ENCODE peak calls at places on chromosomes 13 and 19, in four cellular contexts. One of them, this sample, is unnamed.
A peak's percentile ranks its signal among the peaks of the same experiment; 100 is the strongest.

GRCh38 chr13:44159633-44160279 is 213.9 kb upstream of the SERP2 start:
- DNase-seq in K562: no peak
- DNase-seq in A549: peak; percentile 78
- DNase-seq in HepG2: no peak
- DNase-seq in this sample: no peak

GRCh38 chr19:7605490-7606222 is 10.0 kb downstream of the CAMSAP3 start:
- DNase-seq in K562: peak; percentile 95
- DNase-seq in A549: no peak
- DNase-seq in HepG2: peak; percentile 57
- DNase-seq in this sample: peak; percentile 86

GRCh38 chr13:27038323-27038722 is 133.3 kb downstream of the USP12 start:
- DNase-seq in K562: no peak
- DNase-seq in A549: peak; percentile 52
- DNase-seq in HepG2: no peak
- DNase-seq in this sample: no peak

GRCh38 chr19:8922591-8922990 is 87.6 kb downstream of the MUC16 start:
- DNase-seq in K562: peak; percentile 60
- DNase-seq in A549: no peak
- DNase-seq in HepG2: no peak
- DNase-seq in this sample: no peak

GRCh38 chr13:67285611-67286010 is 55.5 kb upstream of the PCDH9 start:
- DNase-seq in K562: no peak
- DNase-seq in A549: no peak
- DNase-seq in HepG2: no peak
- DNase-seq in this sample: no peak

GRCh38 chr13:98286814-98287213 is 109.7 kb upstream of the RNF113B start:
- DNase-seq in K562: no peak
- DNase-seq in A549: no peak
- DNase-seq in HepG2: no peak
- DNase-seq in this sample: no peak

GRCh38 chr13:34462843-34463242 is 479.2 kb upstream of the NBEA start:
- DNase-seq in K562: no peak
- DNase-seq in A549: peak; percentile 41
- DNase-seq in HepG2: no peak
- DNase-seq in this sample: no peak

GRCh38 chr13:33761744-33762143 is 56.2 kb upstream of the RFC3 start:
- DNase-seq in K562: no peak
- DNase-seq in A549: peak; percentile 12
- DNase-seq in HepG2: peak; percentile 23
- DNase-seq in this sample: no peak

GRCh38 chr19:15300533-15301194 is 31.7 kb downstream of the BRD4 start:
- DNase-seq in K562: no peak
- DNase-seq in A549: no peak
- DNase-seq in HepG2: no peak
- DNase-seq in this sample: no peak

GRCh38 chr19:51501594-51502263 is at the start of gene SIGLEC12:
- DNase-seq in K562: no peak
- DNase-seq in A549: no peak
- DNase-seq in HepG2: no peak
- DNase-seq in this sample: no peak

GRCh38 chr19:1401138-1401888 is at the start of gene GAMT:
- DNase-seq in K562: peak; percentile 89
- DNase-seq in A549: no peak
- DNase-seq in HepG2: no peak
- DNase-seq in this sample: no peak

GRCh38 chr13:69857188-69857821 is 250.3 kb upstream of the ATXN8OS start:
- DNase-seq in K562: peak; percentile 15
- DNase-seq in A549: peak; percentile 0
- DNase-seq in HepG2: peak; percentile 52
- DNase-seq in this sample: no peak

GRCh38 chr13:94251801-94252200 is 227.7 kb downstream of the DCT start:
- DNase-seq in K562: no peak
- DNase-seq in A549: no peak
- DNase-seq in HepG2: no peak
- DNase-seq in this sample: no peak
- TF ChIP-seq HDAC2 in K562: no peak
- TF ChIP-seq HDAC2 in A549: no peak
- TF ChIP-seq HDAC2 in HepG2: no peak
- TF ChIP-seq HDAC2 in this sample: no peak

DNA sequence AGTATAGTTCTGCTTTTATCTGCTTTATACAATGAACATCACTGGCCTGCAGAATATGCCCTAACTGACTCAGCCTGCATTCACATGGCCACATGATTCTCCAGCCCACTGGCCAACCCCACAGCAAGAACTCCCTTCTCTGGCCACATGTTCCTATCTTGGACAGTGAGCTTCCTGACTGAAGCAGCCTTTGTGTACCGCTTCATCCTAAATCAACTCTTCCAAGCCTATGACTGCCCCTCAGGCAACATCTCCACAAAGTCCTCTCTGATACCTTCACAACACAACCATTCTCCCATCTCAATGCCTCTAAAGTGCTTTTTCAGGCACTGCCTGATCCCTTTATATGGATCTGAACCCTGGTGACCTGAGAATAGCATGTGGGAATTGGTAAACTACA is 214.1 kb downstream of the COL4A1 start:
- DNase-seq in K562: no peak
- DNase-seq in A549: no peak
- DNase-seq in HepG2: no peak
- DNase-seq in this sample: no peak
- TF ChIP-seq RNF2 in K562: no peak
- TF ChIP-seq RNF2 in A549: no peak
- TF ChIP-seq RNF2 in HepG2: no peak
- TF ChIP-seq RNF2 in this sample: no peak

GRCh38 chr19:4720037-4720700 is 3.5 kb downstream of the DPP9 start:
- DNase-seq in K562: no peak
- DNase-seq in A549: no peak
- DNase-seq in HepG2: no peak
- DNase-seq in this sample: no peak

GRCh38 chr19:4721196-4721595 is 2.4 kb downstream of the DPP9 start:
- DNase-seq in K562: no peak
- DNase-seq in A549: no peak
- DNase-seq in HepG2: no peak
- DNase-seq in this sample: no peak

GRCh38 chr19:4723465-4724251 is at the start of gene DPP9:
- DNase-seq in K562: peak; percentile 97
- DNase-seq in A549: peak; percentile 96
- DNase-seq in HepG2: peak; percentile 97
- DNase-seq in this sample: peak; percentile 98

GRCh38 chr19:4724252-4724514 is 541 bp upstream of the DPP9 start:
- DNase-seq in K562: no peak
- DNase-seq in A549: no peak
- DNase-seq in HepG2: no peak
- DNase-seq in this sample: no peak

DNA sequence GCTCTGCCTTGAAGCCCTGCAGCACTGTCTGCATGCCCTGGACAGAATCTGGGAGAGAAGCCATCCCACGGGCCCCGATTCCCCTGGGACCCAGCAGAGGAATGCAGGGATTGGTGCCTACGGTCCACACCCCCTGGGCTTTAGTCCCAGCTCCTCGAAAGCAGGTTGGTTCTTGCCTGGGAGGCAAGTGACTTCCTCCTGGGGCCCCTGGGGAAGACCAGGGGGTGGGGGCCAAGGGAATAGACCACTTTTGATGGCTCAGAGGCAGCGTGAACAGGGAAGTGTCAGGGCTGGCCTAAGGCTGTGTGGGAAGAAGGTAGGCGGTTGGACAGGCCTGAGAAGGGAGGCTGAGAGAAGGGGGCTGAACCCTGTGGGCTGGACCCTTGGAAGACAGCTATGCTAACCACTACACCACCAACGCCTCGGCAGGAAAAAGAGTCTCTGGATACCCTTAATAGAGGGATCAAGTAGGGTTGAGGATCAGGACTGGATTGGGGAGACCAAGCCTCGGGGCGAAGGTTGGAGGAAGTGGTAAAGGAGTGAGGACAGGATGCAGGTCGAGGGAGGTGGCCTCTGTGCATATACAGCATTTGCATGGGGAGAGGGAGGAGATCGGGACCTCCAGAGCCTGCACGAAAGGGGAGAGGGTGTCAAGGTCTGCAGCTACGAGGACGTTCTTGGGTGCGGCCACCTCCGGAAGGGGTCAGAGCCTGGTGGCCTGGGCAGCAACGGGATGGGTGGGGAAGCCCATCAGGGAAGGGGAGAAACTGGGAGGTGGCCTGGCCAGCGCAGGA is 774 bp downstream of the DPP9 start:
- DNase-seq in K562: no peak
- DNase-seq in A549: no peak
- DNase-seq in HepG2: no peak
- DNase-seq in this sample: no peak
- TF ChIP-seq HDAC2 in K562: no peak
- TF ChIP-seq HDAC2 in A549: no peak
- TF ChIP-seq HDAC2 in HepG2: no peak
- TF ChIP-seq HDAC2 in this sample: no peak

GRCh38 chr19:2529473-2529918 is 53.6 kb downstream of the GADD45B start:
- DNase-seq in K562: no peak
- DNase-seq in A549: peak; percentile 68
- DNase-seq in HepG2: peak; percentile 90
- DNase-seq in this sample: no peak
- TF ChIP-seq RNF2 in K562: no peak
- TF ChIP-seq RNF2 in A549: no peak
- TF ChIP-seq RNF2 in HepG2: no peak
- TF ChIP-seq RNF2 in this sample: no peak

DNA sequence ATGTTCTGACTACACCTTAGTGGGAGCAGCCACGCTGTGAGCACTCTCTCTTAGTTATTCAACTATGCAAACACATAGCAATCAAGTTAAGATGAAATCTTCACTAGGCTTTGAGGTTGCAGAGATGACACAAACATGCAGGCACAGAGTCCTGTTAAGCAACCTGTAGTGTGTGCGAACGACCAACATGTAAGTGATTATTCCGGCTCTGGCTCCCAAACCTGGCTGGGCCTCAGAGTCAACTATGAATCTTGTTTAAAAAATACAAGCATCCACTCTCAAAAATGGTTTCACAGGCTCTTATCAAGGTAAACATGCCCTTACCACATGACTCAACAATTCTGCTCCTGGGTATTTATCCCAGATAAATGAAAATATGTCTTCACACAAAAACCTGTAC is 91.4 kb downstream of the IRS2 start:
- DNase-seq in K562: no peak
- DNase-seq in A549: no peak
- DNase-seq in HepG2: peak; percentile 2
- DNase-seq in this sample: no peak
- TF ChIP-seq HDAC2 in K562: no peak
- TF ChIP-seq HDAC2 in A549: no peak
- TF ChIP-seq HDAC2 in HepG2: no peak
- TF ChIP-seq HDAC2 in this sample: no peak

DNA sequence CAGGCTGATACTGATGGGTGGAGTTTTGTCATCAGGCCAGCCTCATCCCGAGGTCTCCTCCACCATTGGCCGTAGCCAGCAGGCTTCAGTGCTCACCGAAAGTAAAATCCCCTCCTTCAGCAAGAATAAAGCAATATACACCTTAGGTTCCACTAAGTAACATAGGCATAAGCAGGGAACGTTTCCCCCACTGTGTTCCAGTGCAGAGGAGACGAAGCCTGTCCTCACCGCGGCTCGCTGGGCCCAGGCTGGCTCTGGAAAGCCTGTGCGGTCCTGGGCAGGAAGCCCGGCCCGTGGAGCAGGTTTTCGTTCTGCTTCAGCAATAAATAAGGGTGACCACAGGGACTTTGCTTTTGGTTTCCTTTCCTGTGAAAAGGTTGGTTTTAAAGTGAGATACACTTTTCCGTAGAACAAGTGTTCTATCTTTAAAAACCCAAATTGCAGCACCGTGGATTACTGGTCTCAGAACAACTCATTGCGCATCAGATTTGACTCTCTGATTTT is 16.3 kb upstream of the TEX29 start:
- DNase-seq in K562: no peak
- DNase-seq in A549: no peak
- DNase-seq in HepG2: no peak
- DNase-seq in this sample: no peak
- TF ChIP-seq RNF2 in K562: no peak
- TF ChIP-seq RNF2 in A549: no peak
- TF ChIP-seq RNF2 in HepG2: no peak
- TF ChIP-seq RNF2 in this sample: no peak

DNA sequence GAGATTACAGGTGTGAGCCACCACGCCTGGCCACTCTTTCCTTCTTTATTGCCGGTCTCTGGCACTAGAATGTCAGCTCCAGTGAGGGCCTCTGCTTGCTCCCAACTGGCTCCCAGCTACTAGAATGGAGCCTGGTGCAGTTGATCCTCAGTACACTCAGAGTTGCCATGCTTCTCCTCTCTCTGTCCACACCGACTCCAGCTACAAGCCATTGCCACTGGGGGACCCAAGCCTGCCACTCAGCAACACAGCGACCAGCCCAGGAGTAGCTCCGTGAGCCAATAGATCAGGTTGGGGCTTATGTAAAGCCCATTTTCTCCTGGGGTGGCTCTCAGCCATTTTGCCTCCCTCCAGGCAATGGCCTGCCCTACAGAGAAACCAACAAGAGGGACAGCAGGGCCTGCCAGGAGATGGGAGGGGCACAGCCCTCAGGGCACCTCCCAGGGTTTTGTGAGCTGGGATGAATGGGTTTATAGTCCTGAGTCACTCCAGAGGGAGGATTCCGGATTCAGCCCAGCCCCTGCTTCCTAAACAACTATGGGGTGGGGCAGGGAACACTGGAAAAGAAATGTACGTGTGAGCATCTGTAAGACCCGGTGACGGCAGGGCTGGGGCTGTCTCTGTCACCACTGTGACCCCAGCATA is 36.5 kb downstream of the OPA3 start:
- DNase-seq in K562: peak; percentile 5
- DNase-seq in A549: peak; percentile 91
- DNase-seq in HepG2: no peak
- DNase-seq in this sample: no peak
- TF ChIP-seq HDAC2 in K562: no peak
- TF ChIP-seq HDAC2 in A549: no peak
- TF ChIP-seq HDAC2 in HepG2: no peak
- TF ChIP-seq HDAC2 in this sample: no peak

GRCh38 chr19:19329199-19329598 is 8.6 kb downstream of the MAU2 start:
- DNase-seq in K562: no peak
- DNase-seq in A549: no peak
- DNase-seq in HepG2: no peak
- DNase-seq in this sample: no peak
- TF ChIP-seq RNF2 in K562: no peak
- TF ChIP-seq RNF2 in A549: no peak
- TF ChIP-seq RNF2 in HepG2: no peak
- TF ChIP-seq RNF2 in this sample: no peak

This sample was measured in H1.